ENCODE peak calls at places on chromosomes 16 and 17, in four cellular contexts. One of them, this sample, is unnamed.

GRCh38 chr16:14955546-14956231 is 18.4 kb downstream of the NPIPA1 start:
- DNase-seq in foreskin melanocyte: no peak
- DNase-seq in activated T-cell treated with anti-CD3 and anti-CD28 coated beads for 1 hour: no peak
- DNase-seq in DND-41: no peak
- DNase-seq in this sample: no peak

GRCh38 chr16:11497329-11497805 is 89.4 kb downstream of the LITAF start:
- DNase-seq in foreskin melanocyte: peak; percentile 79
- DNase-seq in activated T-cell treated with anti-CD3 and anti-CD28 coated beads for 1 hour: no peak
- DNase-seq in DND-41: peak; percentile 41
- DNase-seq in this sample: peak; percentile 87

GRCh38 chr16:1060416-1061340 is 11.9 kb upstream of the SSTR5 start:
- DNase-seq in foreskin melanocyte: no peak
- DNase-seq in activated T-cell treated with anti-CD3 and anti-CD28 coated beads for 1 hour: no peak
- DNase-seq in DND-41: no peak
- DNase-seq in this sample: no peak

GRCh38 chr16:30485818-30486436 is 13.4 kb downstream of the ITGAL start:
- DNase-seq in foreskin melanocyte: no peak
- DNase-seq in activated T-cell treated with anti-CD3 and anti-CD28 coated beads for 1 hour: no peak
- DNase-seq in DND-41: no peak
- DNase-seq in this sample: no peak

GRCh38 chr16:84774810-84775209 is 45.0 kb upstream of the CRISPLD2 start:
- DNase-seq in foreskin melanocyte: no peak
- DNase-seq in activated T-cell treated with anti-CD3 and anti-CD28 coated beads for 1 hour: no peak
- DNase-seq in DND-41: no peak
- DNase-seq in this sample: no peak

GRCh38 chr17:78535285-78536197 is 41.7 kb downstream of the DNAH17 start:
- DNase-seq in foreskin melanocyte: no peak
- DNase-seq in activated T-cell treated with anti-CD3 and anti-CD28 coated beads for 1 hour: no peak
- DNase-seq in DND-41: no peak
- DNase-seq in this sample: no peak

GRCh38 chr17:40915721-40916256 is 21.7 kb downstream of the KRT23 start:
- DNase-seq in foreskin melanocyte: no peak
- DNase-seq in activated T-cell treated with anti-CD3 and anti-CD28 coated beads for 1 hour: no peak
- DNase-seq in DND-41: no peak
- DNase-seq in this sample: no peak

GRCh38 chr17:14459955-14460354 is 159.1 kb downstream of the HS3ST3B1 start:
- DNase-seq in foreskin melanocyte: no peak
- DNase-seq in activated T-cell treated with anti-CD3 and anti-CD28 coated beads for 1 hour: no peak
- DNase-seq in DND-41: no peak
- DNase-seq in this sample: no peak

GRCh38 chr17:80498242-80498919 is 22.0 kb upstream of the NPTX1 start:
- DNase-seq in foreskin melanocyte: no peak
- DNase-seq in activated T-cell treated with anti-CD3 and anti-CD28 coated beads for 1 hour: no peak
- DNase-seq in DND-41: no peak
- DNase-seq in this sample: no peak

GRCh38 chr17:8946476-8946875 is 19.0 kb downstream of the PIK3R5 start:
- DNase-seq in foreskin melanocyte: peak; percentile 80
- DNase-seq in activated T-cell treated with anti-CD3 and anti-CD28 coated beads for 1 hour: no peak
- DNase-seq in DND-41: no peak
- DNase-seq in this sample: peak; percentile 45

GRCh38 chr17:57704448-57704847 is 40.7 kb downstream of the CCDC182 start:
- DNase-seq in foreskin melanocyte: no peak
- DNase-seq in activated T-cell treated with anti-CD3 and anti-CD28 coated beads for 1 hour: no peak
- DNase-seq in DND-41: no peak
- DNase-seq in this sample: no peak